ENCODE peak calls at places on chromosomes 6 and 20, in five cellular contexts. R, L, X, Y and U are unnamed samples.

GRCh38 chr6:138593100-138593877 is 94.0 kb upstream of the NHSL1 start:
- DNase-seq in L (peak), R (peak), Y (no peak), X (peak), U (peak)

GRCh38 chr6:43807228-43808061 is 37.4 kb downstream of the VEGFA start:
- DNase-seq in Y (no peak), X (no peak), L (peak), R (peak), U (peak)

GRCh38 chr6:125611573-125612399 is 137.6 kb upstream of the HEY2 start:
- DNase-seq in R (no peak), L (peak), Y (no peak), X (no peak), U (peak)

GRCh38 chr20:10218536-10219451 is at the start of gene SNAP25:
- DNase-seq in X (peak), L (peak), R (no peak), Y (no peak), U (peak)

GRCh38 chr20:3430376-3431069 is 23.1 kb upstream of the DNAAF9 start:
- DNase-seq in R (no peak), Y (no peak), X (no peak), L (no peak), U (no peak)

GRCh38 chr6:18613511-18613910 is 226.4 kb downstream of the RNF144B start:
- DNase-seq in L (no peak), X (no peak), R (no peak), Y (no peak), U (no peak)

GRCh38 chr20:62369508-62370114 is 2.5 kb upstream of the LAMA5 start:
- DNase-seq in Y (no peak), X (peak), R (peak), L (no peak), U (no peak)

GRCh38 chr6:11645016-11645415 is 107.5 kb downstream of the TMEM170B start:
- DNase-seq in Y (no peak), L (peak), R (no peak), X (no peak), U (peak)

GRCh38 chr6:167079853-167080297 is 43.0 kb upstream of the CCR6 start:
- DNase-seq in Y (no peak), X (no peak), R (no peak), L (no peak), U (no peak)

GRCh38 chr6:148624025-148624424 is 122.8 kb upstream of the UST start:
- DNase-seq in X (no peak), R (no peak), L (peak), Y (no peak), U (no peak)

GRCh38 chr6:3569817-3570216 is 113.0 kb upstream of the SLC22A23 start:
- DNase-seq in R (no peak), Y (no peak), L (no peak), X (no peak), U (no peak)

GRCh38 chr6:169252805-169253189 is 849 bp downstream of the THBS2 start:
- DNase-seq in L (peak), X (no peak), Y (no peak), R (no peak), U (peak)

GRCh38 chr6:106518748-106519147 is 110.5 kb downstream of the RTN4IP1 start:
- DNase-seq in L (no peak), X (no peak), R (no peak), Y (no peak), U (no peak)

GRCh38 chr6:16045238-16045637 is 83.6 kb upstream of the MYLIP start:
- DNase-seq in X (no peak), L (no peak), R (no peak), Y (no peak), U (no peak)

GRCh38 chr6:102742033-102742432 is 1348.5 kb downstream of the GRIK2 start:
- DNase-seq in L (no peak), R (no peak), Y (no peak), X (no peak), U (no peak)

GRCh38 chr6:26328265-26328844 is 36.6 kb upstream of the BTN3A2 start:
- DNase-seq in R (no peak), X (peak), Y (no peak), L (no peak), U (no peak)

GRCh38 chr20:41630846-41631245 is 12.7 kb upstream of the CHD6 start:
- DNase-seq in Y (no peak), L (no peak), X (no peak), R (no peak), U (no peak)

GRCh38 chr20:4091332-4092135 is 76.2 kb upstream of the RNF24 start:
- DNase-seq in L (peak), X (peak), Y (peak), R (peak), U (peak)

GRCh38 chr20:57467742-57468141 is 57.2 kb downstream of the CTCFL start:
- DNase-seq in Y (peak), R (peak), X (no peak), L (no peak), U (peak)

GRCh38 chr6:151341481-151342195 is 49.7 kb downstream of the ZBTB2 start:
- DNase-seq in Y (no peak), L (no peak), X (no peak), R (no peak), U (no peak)

GRCh38 chr20:17888044-17888443 is 80.5 kb downstream of the SNX5 start:
- DNase-seq in L (no peak), Y (no peak), R (no peak), X (peak), U (no peak)

GRCh38 chr6:142411145-142411544 is 109.3 kb downstream of the ADGRG6 start:
- DNase-seq in X (no peak), L (no peak), R (no peak), Y (no peak), U (no peak)

GRCh38 chr6:133893324-133893692 is 4.4 kb downstream of the TCF21 start:
- DNase-seq in X (no peak), L (no peak), Y (no peak), R (no peak), U (no peak)

GRCh38 chr20:36646678-36647077 is 682 bp upstream of the SLA2 start:
- DNase-seq in X (no peak), Y (peak), R (no peak), L (no peak), U (no peak)

GRCh38 chr6:144415835-144416237 is 130.7 kb downstream of the UTRN start:
- DNase-seq in X (peak), Y (no peak), L (peak), R (no peak), U (peak)

GRCh38 chr6:108896111-108896661 is 48.0 kb downstream of the ARMC2 start:
- DNase-seq in R (no peak), X (no peak), Y (no peak), L (peak), U (peak)

GRCh38 chr6:28802417-28803336 is 121.1 kb downstream of the TRIM27 start:
- DNase-seq in X (peak), L (no peak), R (no peak), Y (no peak), U (peak)

GRCh38 chr6:117971637-117972036 is 64.6 kb downstream of the SLC35F1 start:
- DNase-seq in R (no peak), L (no peak), Y (no peak), X (no peak), U (no peak)

GRCh38 chr6:117976030-117976651 is 69.1 kb downstream of the SLC35F1 start:
- DNase-seq in L (peak), R (no peak), X (peak), Y (no peak), U (peak)
- TF ChIP-seq CTCF in L (peak), R (peak), X (peak), Y (peak), U (peak)

GRCh38 chr6:82045965-82046756 is 201.4 kb downstream of the IBTK start:
- DNase-seq in X (no peak), L (peak), R (no peak), Y (no peak), U (peak)
- H3K4me3 ChIP-seq in X (no peak), L (no peak), R (no peak), Y (no peak), U (no peak)

DNA sequence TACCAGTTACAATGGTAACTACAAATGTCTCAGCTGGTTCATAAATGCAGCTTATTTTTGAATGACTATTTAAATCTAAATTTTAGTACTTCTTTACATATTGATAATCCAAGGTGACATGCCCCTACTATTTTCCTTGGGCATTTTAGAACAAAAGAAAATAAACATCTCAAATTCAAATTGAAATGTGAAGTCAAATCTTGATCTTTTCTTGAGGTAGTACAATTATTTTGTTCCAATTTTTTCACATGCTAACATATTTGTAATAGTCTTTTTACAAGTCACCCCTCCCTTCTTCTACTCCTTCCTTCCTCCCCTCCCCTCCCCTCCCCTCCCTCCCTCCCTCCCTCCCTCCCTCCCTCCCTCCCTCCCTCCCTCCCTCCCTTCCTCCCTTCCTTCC is 370.1 kb upstream of the MMS22L start:
- DNase-seq in L (no peak), R (no peak), Y (no peak), X (no peak), U (no peak)
- TF ChIP-seq CTCF in L (no peak), R (no peak), Y (no peak), X (no peak), U (no peak)

GRCh38 chr6:21496749-21497148 is 96.8 kb upstream of the SOX4 start:
- DNase-seq in L (no peak), R (no peak), X (no peak), Y (no peak), U (peak)
- H3K4me3 ChIP-seq in L (no peak), R (no peak), X (no peak), Y (no peak), U (no peak)